ENCODE peak calls at places on chromosomes 11 and 22, in nine cellular contexts. F is thoracic aorta; E is ovary; T is lung; L is lower lobe of right lung; U is CD4-positive, alpha-beta memory T cell; G is stomach; P is sigmoid colon; D is IMR-90. J is an unnamed sample.

GRCh38 chr11:1131033-1131911 is 26.5 kb upstream of the MUC5AC start:
- DNase-seq in F (no peak), E (no peak), T (no peak), L (no peak), U (no peak), G (peak; percentile 20), P (peak; percentile 48), D (no peak), J (no peak)

GRCh38 chr22:19466126-19466716 is 12.8 kb downstream of the UFD1 start:
- DNase-seq in F (no peak), E (no peak), T (no peak), L (no peak), U (no peak), G (no peak), P (no peak), D (no peak), J (no peak)

GRCh38 chr11:37072538-37072937 is 474.5 kb upstream of the RAG2 start:
- DNase-seq in F (no peak), E (no peak), T (no peak), L (no peak), U (no peak), G (no peak), P (no peak), D (no peak), J (no peak)

GRCh38 chr22:29096736-29097669 is 24.2 kb downstream of the KREMEN1 start:
- DNase-seq in F (no peak), E (no peak), T (no peak), L (no peak), U (no peak), G (peak; percentile 64), P (no peak), D (peak; percentile 30), J (no peak)

GRCh38 chr22:50627452-50627913 is 469 bp downstream of the ARSA start:
- DNase-seq in F (no peak), E (no peak), T (no peak), L (no peak), U (no peak), G (peak; percentile 28), P (peak; percentile 70), D (no peak), J (no peak)

GRCh38 chr11:26844963-26845362 is 123.1 kb upstream of the SLC5A12 start:
- DNase-seq in F (no peak), E (no peak), T (no peak), L (no peak), U (no peak), G (no peak), P (no peak), D (no peak), J (no peak)

GRCh38 chr11:2444301-2445106 is at the start of the genes KCNQ1 and TRPM5:
- DNase-seq in F (no peak), E (no peak), T (peak; percentile 61), L (peak; percentile 86), U (peak; percentile 62), G (peak; percentile 88), P (no peak), D (no peak), J (no peak)

GRCh38 chr11:106137061-106137460 is 59.6 kb downstream of the AASDHPPT start:
- DNase-seq in F (no peak), E (no peak), T (no peak), L (no peak), U (no peak), G (no peak), P (no peak), D (no peak), J (no peak)

GRCh38 chr22:29799217-29799680 is 32.1 kb downstream of the UQCR10 start:
- DNase-seq in F (peak; percentile 51), E (peak; percentile 57), T (peak; percentile 95), L (peak; percentile 95), U (no peak), G (peak; percentile 95), P (peak; percentile 94), D (peak; percentile 94), J (no peak)

GRCh38 chr22:45344339-45344738 is 34.6 kb downstream of the FAM118A start:
- DNase-seq in F (no peak), E (no peak), T (no peak), L (no peak), U (no peak), G (no peak), P (no peak), D (no peak), J (no peak)

DNA sequence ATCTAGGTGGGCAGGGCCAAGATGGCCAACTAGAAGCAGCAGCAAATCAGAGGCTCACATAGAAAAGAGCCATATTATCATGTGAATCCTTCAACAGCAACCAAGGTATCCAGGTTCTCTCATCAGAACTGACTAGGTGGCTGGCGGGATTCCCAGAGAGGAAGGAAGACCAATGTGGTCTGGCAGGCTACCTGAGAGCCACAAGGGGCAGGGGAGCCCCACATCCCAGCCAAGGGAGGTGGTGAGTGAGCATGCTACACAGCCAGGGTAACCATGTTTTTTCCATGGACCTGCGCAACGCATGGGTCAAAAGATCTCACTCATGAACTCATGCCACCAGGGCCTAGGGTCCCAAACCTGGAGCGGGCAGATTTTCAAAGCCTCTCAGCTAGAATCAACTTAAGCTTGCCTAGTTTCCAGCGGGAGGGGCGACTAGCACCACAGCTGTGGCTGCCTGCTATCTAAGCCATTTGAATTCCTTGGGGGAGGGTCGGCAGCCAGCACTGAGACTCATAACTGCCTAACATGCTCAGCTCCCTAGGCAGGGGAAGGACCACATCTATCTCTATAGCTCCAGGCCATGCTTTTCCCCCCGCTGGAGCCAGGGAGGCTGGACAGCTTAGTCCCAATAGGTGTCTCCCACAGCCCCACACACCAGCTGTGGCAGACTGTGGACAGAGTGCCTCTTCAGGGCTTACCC is 28.7 kb upstream of the CASP12 start:
- DNase-seq in F (no peak), E (no peak), T (no peak), L (no peak), U (no peak), G (no peak), P (no peak), D (no peak), J (no peak)
- H3K27me3 ChIP-seq in F (no peaks in the 10 kb centered on the region), E (no peaks in the 10 kb centered on the region), T (no peaks in the 10 kb centered on the region), L (no peaks in the 10 kb centered on the region), U (no peaks in the 10 kb centered on the region), G (no peaks in the 10 kb centered on the region), P (no peaks in the 10 kb centered on the region), D (no peaks in the 10 kb centered on the region), J (no peaks in the 10 kb centered on the region)

GRCh38 chr11:46333129-46333947 is 13.9 kb upstream of the DGKZ start:
- DNase-seq in F (no peak), E (no peak), T (no peak), L (no peak), U (peak; percentile 40), G (no peak), P (no peak), D (no peak), J (no peak)
- H3K27me3 ChIP-seq in F (peaks cover 14% of the 10 kb centered on the region), E (no peaks in the 10 kb centered on the region), T (no peaks in the 10 kb centered on the region), L (peaks cover 41% of the 10 kb centered on the region), U (no peaks in the 10 kb centered on the region), G (peaks cover 34% of the 10 kb centered on the region), P (peaks cover 60% of the 10 kb centered on the region), D (peaks cover 51% of the 10 kb centered on the region), J (peaks cover 13% of the 10 kb centered on the region)

DNA sequence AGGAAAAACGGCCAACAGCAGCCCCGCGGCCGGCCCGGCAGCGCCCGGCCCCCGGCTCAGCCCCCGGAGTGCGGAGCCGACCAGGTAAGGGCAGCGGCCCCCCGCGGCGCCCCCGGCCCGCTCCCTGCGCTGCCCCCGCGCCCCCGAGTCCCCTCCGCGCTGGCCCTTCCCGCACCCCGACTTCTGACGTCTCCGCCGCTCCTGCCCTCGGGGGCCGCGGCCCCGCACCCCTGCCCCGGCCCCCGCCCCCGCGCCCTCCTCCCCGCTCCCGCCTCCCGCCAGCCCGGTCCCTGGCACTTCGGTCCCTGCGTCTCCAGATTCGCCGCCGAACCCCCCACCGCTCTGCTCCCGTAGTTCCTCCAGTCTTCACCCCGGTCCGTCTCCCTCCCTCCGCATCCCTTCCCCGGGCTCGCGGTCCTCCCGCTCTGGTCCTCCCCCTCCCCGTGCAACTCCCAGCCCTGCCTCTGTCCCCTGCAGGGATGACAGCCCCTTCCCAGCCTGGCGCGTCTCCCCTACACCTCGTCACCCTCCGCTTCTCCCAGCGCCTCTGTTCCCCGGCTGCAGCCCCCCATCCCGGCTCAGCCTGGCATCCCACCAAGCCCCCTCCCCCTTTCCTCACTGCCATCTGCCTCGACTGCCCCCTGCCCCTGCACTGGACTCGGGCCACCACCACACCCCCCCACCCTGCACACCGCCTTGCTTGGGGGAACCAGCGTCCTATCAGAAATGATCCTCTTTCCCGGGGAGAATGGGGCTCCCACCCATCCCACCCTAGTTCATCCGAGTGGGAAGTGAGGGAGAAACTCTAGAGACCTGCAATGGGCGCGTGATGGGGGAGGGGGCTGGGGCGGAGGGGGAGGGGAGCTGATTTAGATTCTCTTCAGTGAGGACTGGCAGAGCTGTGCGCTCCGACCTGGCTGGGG is 517 bp downstream of the GRIK4 start:
- DNase-seq in F (no peak), E (peak; percentile 67), T (no peak), L (peak; percentile 47), U (no peak), G (peak; percentile 23), P (no peak), D (no peak), J (no peak)
- H3K27me3 ChIP-seq in F (no peaks in the 10 kb centered on the region), E (no peaks in the 10 kb centered on the region), T (no peaks in the 10 kb centered on the region), L (peaks cover 51% of the 10 kb centered on the region), U (peaks cover 7% of the 10 kb centered on the region), G (peaks cover 52% of the 10 kb centered on the region), P (peaks cover 10% of the 10 kb centered on the region), D (peaks cover 4% of the 10 kb centered on the region), J (peaks cover 3% of the 10 kb centered on the region)

GRCh38 chr11:69398529-69399492 is 82.7 kb upstream of the LINC01488 start:
- DNase-seq in F (no peak), E (no peak), T (no peak), L (no peak), U (no peak), G (no peak), P (peak; percentile 60), D (peak; percentile 26), J (no peak)

GRCh38 chr11:69397732-69398131 is 83.7 kb upstream of the LINC01488 start:
- DNase-seq in F (no peak), E (no peak), T (no peak), L (no peak), U (no peak), G (no peak), P (no peak), D (no peak), J (no peak)

GRCh38 chr11:69394902-69395690 is 86.4 kb upstream of the LINC01488 start:
- DNase-seq in F (no peak), E (no peak), T (no peak), L (no peak), U (no peak), G (no peak), P (peak; percentile 27), D (no peak), J (no peak)

GRCh38 chr11:69396051-69396947 is 85.2 kb upstream of the LINC01488 start:
- DNase-seq in F (no peak), E (no peak), T (no peak), L (no peak), U (no peak), G (no peak), P (peak; percentile 51), D (no peak), J (no peak)

DNA sequence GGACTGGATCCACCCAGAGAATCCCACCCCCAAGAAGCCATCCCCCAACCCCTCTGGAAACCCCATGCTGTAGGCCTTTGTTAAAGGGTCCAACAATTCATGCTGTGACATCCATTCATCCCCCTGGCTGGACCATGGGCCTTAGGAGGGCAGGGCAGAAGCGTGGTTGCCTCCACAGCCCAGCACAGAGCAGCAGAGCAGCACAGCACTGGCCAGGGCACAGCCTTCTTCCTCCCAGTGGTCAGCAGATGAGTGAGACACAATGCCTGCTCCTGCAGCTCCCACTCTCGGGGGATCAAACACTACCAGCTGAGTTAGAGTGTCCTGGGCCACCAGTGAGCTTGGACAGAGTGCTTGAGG is 84.5 kb upstream of the LINC01488 start:
- DNase-seq in F (no peak), E (no peak), T (no peak), L (no peak), U (no peak), G (no peak), P (no peak), D (no peak), J (no peak)
- H3K27me3 ChIP-seq in F (no peaks in the 10 kb centered on the region), E (no peaks in the 10 kb centered on the region), T (no peaks in the 10 kb centered on the region), L (no peaks in the 10 kb centered on the region), U (no peaks in the 10 kb centered on the region), G (no peaks in the 10 kb centered on the region), P (no peaks in the 10 kb centered on the region), D (no peaks in the 10 kb centered on the region), J (no peaks in the 10 kb centered on the region)

J was measured in Panc1.